ENCODE peak calls at places on chromosomes 13 and 19, in five cellular contexts. T, B, S, H and G are unnamed samples.

GRCh38 chr13:53368948-53369347 is 340.3 kb downstream of the OLFM4 start:
- DNase-seq in S (no peak), B (no peak), H (no peak), T (no peak), G (no peak)

GRCh38 chr13:113559901-113560644 is 24.5 kb upstream of the TFDP1 start:
- DNase-seq in H (peak; percentile 88), S (no peak), T (no peak), B (peak; percentile 10), G (peak; percentile 48)

GRCh38 chr13:81488021-81488420 is 1147.1 kb upstream of the SPRY2 start:
- DNase-seq in H (no peak), T (no peak), S (no peak), B (no peak), G (no peak)

GRCh38 chr19:3178377-3178972 is at the start of gene S1PR4:
- DNase-seq in T (no peak), B (no peak), S (no peak), H (no peak), G (peak; percentile 77)

GRCh38 chr13:27466513-27466912 is 16.1 kb upstream of the MTIF3 start:
- DNase-seq in B (no peak), T (no peak), S (no peak), H (no peak), G (no peak)

GRCh38 chr19:45994456-45994988 is 745 bp upstream of the CCDC61 start:
- DNase-seq in T (no peak), H (no peak), B (no peak), S (no peak), G (no peak)

GRCh38 chr13:80604094-80604493 is 263.2 kb upstream of the SPRY2 start:
- DNase-seq in T (no peak), B (no peak), H (no peak), S (no peak), G (no peak)

GRCh38 chr19:13974073-13974472 is 21.8 kb downstream of the DCAF15 start:
- DNase-seq in T (peak; percentile 78), B (peak; percentile 81), H (no peak), S (no peak), G (no peak)

GRCh38 chr13:67224148-67224846 is 5.8 kb downstream of the PCDH9 start:
- DNase-seq in T (peak; percentile 65), S (no peak), B (peak; percentile 54), H (no peak), G (peak; percentile 81)

GRCh38 chr13:41500501-41500900 is 43.2 kb downstream of the RGCC start:
- DNase-seq in S (no peak), T (no peak), B (no peak), H (no peak), G (no peak)

GRCh38 chr19:7216373-7216902 is 77.8 kb downstream of the INSR start:
- DNase-seq in B (no peak), T (no peak), H (no peak), S (no peak), G (no peak)

GRCh38 chr13:76853481-76853880 is 32.7 kb downstream of the KCTD12 start:
- DNase-seq in S (no peak), B (no peak), H (no peak), T (no peak), G (no peak)

GRCh38 chr13:112244061-112244460 is 132.1 kb upstream of the SPACA7 start:
- DNase-seq in B (no peak), T (no peak), S (no peak), H (no peak), G (peak; percentile 45)

GRCh38 chr19:57830071-57830602 is at the start of gene ZNF587B:
- DNase-seq in T (peak; percentile 27), H (no peak), B (peak; percentile 62), S (no peak), G (peak; percentile 67)

GRCh38 chr13:48066310-48066989 is 28.5 kb downstream of the MED4 start:
- DNase-seq in H (no peak), T (peak; percentile 13), B (no peak), S (no peak), G (no peak)

GRCh38 chr19:38917921-38918491 is 6.0 kb upstream of the CCER2 start:
- DNase-seq in B (no peak), H (no peak), T (no peak), S (no peak), G (no peak)

GRCh38 chr19:39179754-39180153 is 17.0 kb upstream of the NCCRP1 start:
- DNase-seq in H (no peak), S (no peak), T (no peak), B (no peak), G (no peak)

GRCh38 chr19:45518469-45518826 is 11.2 kb downstream of the VASP start:
- DNase-seq in B (no peak), T (no peak), H (no peak), S (no peak), G (no peak)

GRCh38 chr13:41897126-41897525 is 63.8 kb downstream of the VWA8 start:
- DNase-seq in S (no peak), B (no peak), T (no peak), H (no peak), G (no peak)

GRCh38 chr19:49214701-49215100 is 57.1 kb downstream of the TRPM4 start:
- DNase-seq in T (peak; percentile 1), B (no peak), S (no peak), H (no peak), G (no peak)

GRCh38 chr13:112465251-112466131 is 89.3 kb downstream of the SPACA7 start:
- DNase-seq in H (no peak), T (no peak), B (no peak), S (no peak), G (peak; percentile 33)

GRCh38 chr13:57629821-57630235 is 1.7 kb upstream of the PCDH17 start:
- DNase-seq in B (no peak), S (no peak), T (peak; percentile 7), H (no peak), G (peak; percentile 80)

GRCh38 chr19:19444694-19445155 is 39.2 kb downstream of the GATAD2A start:
- DNase-seq in T (peak; percentile 79), B (no peak), S (no peak), H (no peak), G (no peak)

GRCh38 chr19:543912-544608 is at the start of gene GZMM:
- DNase-seq in T (peak; percentile 60), B (no peak), S (no peak), H (no peak), G (no peak)

GRCh38 chr19:3047307-3048189 is 14.7 kb downstream of the TLE5 start:
- DNase-seq in T (peak; percentile 95), S (no peak), B (peak; percentile 82), H (no peak), G (peak; percentile 82)

GRCh38 chr19:48918801-48919247 is 14.7 kb upstream of the DHDH start:
- DNase-seq in S (no peak), H (no peak), T (peak; percentile 78), B (no peak), G (no peak)

GRCh38 chr19:44438441-44438840 is 9.8 kb downstream of the ZNF229 start:
- DNase-seq in T (no peak), B (no peak), S (no peak), H (no peak), G (no peak)

GRCh38 chr13:100794575-100794974 is 120.0 kb upstream of the TMTC4 start:
- DNase-seq in B (no peak), S (no peak), H (no peak), T (no peak), G (no peak)

GRCh38 chr13:63351533-63351932 is 1935.9 kb upstream of the PCDH20 start:
- DNase-seq in B (no peak), S (no peak), H (no peak), T (no peak), G (no peak)

GRCh38 chr13:40666058-40666904 is at the start of gene FOXO1:
- DNase-seq in T (peak; percentile 98), B (peak; percentile 91), S (peak; percentile 45), H (no peak), G (peak; percentile 95)

GRCh38 chr19:12952488-12953455 is 4.3 kb downstream of the GADD45GIP1 start:
- DNase-seq in S (no peak), T (no peak), B (no peak), H (no peak), G (no peak)

GRCh38 chr13:81017525-81018152 is 676.7 kb upstream of the SPRY2 start:
- DNase-seq in T (peak; percentile 3), B (no peak), S (no peak), H (no peak), G (no peak)

GRCh38 chr19:4689403-4689802 is 19.3 kb upstream of the MYDGF start:
- DNase-seq in S (no peak), T (no peak), B (no peak), H (no peak), G (no peak)
- H3K4me1 ChIP-seq in S (peaks cover 16% of the 10 kb centered on the region), T (no peaks in the 10 kb centered on the region), B (peaks cover 6% of the 10 kb centered on the region), H (peaks cover 8% of the 10 kb centered on the region), G (no peaks in the 10 kb centered on the region)

GRCh38 chr13:30077338-30077737 is 226.9 kb upstream of the UBL3 start:
- DNase-seq in S (no peak), T (no peak), B (no peak), H (no peak), G (no peak)
- H3K27ac ChIP-seq in S (no peak overlapping the region), T (no peak overlapping the region), B (no peak overlapping the region), H (no peak overlapping the region), G (no peak overlapping the region)

DNA sequence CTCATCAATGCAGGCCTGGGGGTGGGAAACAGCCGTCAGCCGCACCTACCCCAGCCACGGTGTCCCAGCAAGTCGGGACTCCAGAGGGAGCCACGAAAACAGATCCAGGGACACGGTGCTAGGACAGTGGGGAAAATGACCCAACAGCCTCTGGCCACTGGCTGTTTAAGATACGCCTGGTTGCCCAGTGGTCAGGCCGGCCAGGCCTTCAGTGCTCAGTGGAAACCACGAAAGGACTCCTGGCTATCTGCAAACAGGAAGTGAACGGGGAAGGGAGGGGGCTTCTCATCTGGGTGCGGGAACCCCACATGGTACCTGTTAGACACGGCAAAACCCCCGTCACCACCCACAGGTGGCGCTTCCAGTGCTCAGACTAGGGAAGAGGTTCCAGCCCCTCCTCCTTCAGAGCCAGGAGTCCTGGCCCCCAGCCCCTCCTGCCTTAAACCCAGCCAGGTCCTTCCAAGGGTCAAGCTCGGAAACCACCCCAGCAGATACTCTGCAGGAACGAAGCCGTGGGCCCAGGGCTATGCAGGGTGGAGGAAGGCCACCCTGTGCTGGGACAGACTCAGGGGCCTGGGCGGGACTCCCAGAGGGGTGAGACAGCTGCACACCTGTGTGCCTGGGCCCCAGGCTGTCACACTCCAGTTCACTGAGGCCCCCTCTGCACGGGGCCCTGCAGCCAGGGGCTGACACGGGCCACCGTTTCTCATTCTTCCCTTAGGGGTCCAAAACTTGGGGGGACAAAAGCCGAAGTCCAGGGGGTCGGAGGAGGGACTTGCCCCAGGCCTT is 4.5 kb downstream of the PPP1R12C start:
- DNase-seq in H (no peak), B (no peak), T (peak; percentile 54), S (no peak), G (peak; percentile 60)
- H3K4me3 ChIP-seq in H (peak overlapping the region; percentile 39), B (peak overlapping the region; percentile 15), T (no peak overlapping the region), S (no peak overlapping the region), G (no peak overlapping the region)

GRCh38 chr13:97388385-97388784 is 45.6 kb upstream of the RAP2A start:
- DNase-seq in S (no peak), B (no peak), H (no peak), T (no peak), G (no peak)

GRCh38 chr13:97391201-97391600 is 42.8 kb upstream of the RAP2A start:
- DNase-seq in S (no peak), B (no peak), T (no peak), H (no peak), G (no peak)

GRCh38 chr13:97395437-97396136 is 38.4 kb upstream of the RAP2A start:
- DNase-seq in B (no peak), T (no peak), S (no peak), H (no peak), G (no peak)

GRCh38 chr13:97394542-97394941 is 39.4 kb upstream of the RAP2A start:
- DNase-seq in T (no peak), B (no peak), S (no peak), H (no peak), G (no peak)

GRCh38 chr13:97392020-97392419 is 41.9 kb upstream of the RAP2A start:
- DNase-seq in B (no peak), H (no peak), S (no peak), T (no peak), G (no peak)
- H3K4me1 ChIP-seq in B (no peaks in the 10 kb centered on the region), H (no peaks in the 10 kb centered on the region), S (peaks cover 13% of the 10 kb centered on the region), T (no peaks in the 10 kb centered on the region), G (no peaks in the 10 kb centered on the region)